ENCODE peak calls at places on chromosomes 7 and 10, in six cellular contexts. Z is GM12892, X is GM12891, N is IMR-90, A is suprapubic skin, F is spleen. U is an unnamed sample.

GRCh38 chr10:3173173-3173878 is 744 bp upstream of the PITRM1 start:
- DNase-seq in N (no peak), Z (peak), A (peak), X (peak), F (peak), U (peak)

GRCh38 chr10:4278161-4278560 is 493.2 kb upstream of the KLF6 start:
- DNase-seq in N (no peak), Z (no peak), A (no peak), X (no peak), F (no peak), U (no peak)

GRCh38 chr10:57675125-57675524 is 592.6 kb downstream of the IPMK start:
- DNase-seq in F (no peak), X (no peak), Z (no peak), N (no peak), A (no peak), U (no peak)

GRCh38 chr10:18658301-18658991 is 785 bp upstream of the ARL5B start:
- DNase-seq in N (peak), F (peak), A (no peak), Z (no peak), X (no peak), U (no peak)

GRCh38 chr7:85829817-85830432 is 643.1 kb upstream of the SEMA3D start:
- DNase-seq in N (peak), F (no peak), Z (no peak), X (no peak), A (no peak), U (no peak)

GRCh38 chr10:91349381-91349780 is 60.8 kb upstream of the HECTD2 start:
- DNase-seq in Z (no peak), X (no peak), F (no peak), N (peak), A (no peak), U (no peak)

GRCh38 chr7:149669121-149669818 is 104.1 kb downstream of the ZNF467 start:
- DNase-seq in A (no peak), F (no peak), X (no peak), N (peak), Z (no peak), U (no peak)

GRCh38 chr7:100577507-100577906 is 3.8 kb upstream of the SAP25 start:
- DNase-seq in F (peak), X (no peak), N (no peak), Z (no peak), A (no peak), U (no peak)

GRCh38 chr7:101553018-101553770 is 75.9 kb downstream of the MYL10 start:
- DNase-seq in X (no peak), A (peak), N (no peak), F (peak), Z (no peak), U (peak)

GRCh38 chr10:48511855-48512191 is 93.0 kb downstream of the ARHGAP22 start:
- DNase-seq in F (peak), X (no peak), A (no peak), N (no peak), Z (no peak), U (peak)

GRCh38 chr7:152336754-152337368 is 98.9 kb downstream of the KMT2C start:
- DNase-seq in F (no peak), N (peak), X (no peak), A (no peak), Z (no peak), U (peak)

GRCh38 chr7:124051978-124052377 is 19.1 kb upstream of the TMEM229A start:
- DNase-seq in N (no peak), A (no peak), X (no peak), Z (no peak), F (no peak), U (no peak)

GRCh38 chr10:132575320-132576201 is 38.0 kb downstream of the INPP5A start:
- DNase-seq in Z (no peak), A (no peak), F (no peak), N (peak), X (peak), U (peak)

GRCh38 chr7:34143397-34143796 is 238.1 kb downstream of the BMPER start:
- DNase-seq in X (no peak), Z (no peak), A (no peak), F (no peak), N (peak), U (no peak)

GRCh38 chr7:119090851-119091250 is 866.3 kb downstream of the ANKRD7 start:
- DNase-seq in Z (no peak), F (no peak), N (no peak), A (no peak), X (no peak), U (no peak)

GRCh38 chr7:76515999-76516443 is 5.7 kb downstream of the UPK3B start:
- DNase-seq in A (no peak), F (no peak), X (peak), Z (peak), N (peak), U (peak)

GRCh38 chr10:26890956-26891355 is 30.2 kb upstream of the ABI1 start:
- DNase-seq in N (peak), A (no peak), F (no peak), Z (no peak), X (peak), U (peak)

GRCh38 chr10:86733260-86733671 is 23.2 kb upstream of the BMPR1A start:
- DNase-seq in X (no peak), Z (no peak), N (peak), F (no peak), A (no peak), U (no peak)

GRCh38 chr7:65907501-65908198 is 34.8 kb downstream of the VKORC1L1 start:
- DNase-seq in X (no peak), A (no peak), Z (no peak), N (no peak), F (no peak), U (no peak)

GRCh38 chr7:134435161-134435920 is 23.6 kb downstream of the AKR1B1 start:
- DNase-seq in A (no peak), N (peak), X (no peak), F (no peak), Z (no peak), U (no peak)

GRCh38 chr7:51123322-51124021 is 193.1 kb downstream of the COBL start:
- DNase-seq in A (no peak), N (peak), F (no peak), X (no peak), Z (no peak), U (no peak)

GRCh38 chr10:99658622-99659030 is 683 bp upstream of the ENTPD7 start:
- DNase-seq in A (no peak), F (peak), Z (no peak), X (no peak), N (peak), U (peak)

GRCh38 chr7:17608114-17608833 is 309.8 kb downstream of the AHR start:
- DNase-seq in Z (no peak), N (peak), A (no peak), X (no peak), F (no peak), U (no peak)

GRCh38 chr7:108570146-108570755 is 577 bp downstream of the DNAJB9 start:
- DNase-seq in N (peak), F (no peak), X (peak), Z (no peak), A (peak), U (peak)

GRCh38 chr7:112421666-112422486 is 28.4 kb upstream of the IFRD1 start:
- DNase-seq in N (no peak), A (no peak), Z (no peak), X (no peak), F (no peak), U (no peak)

GRCh38 chr10:26157734-26158133 is 58.8 kb upstream of the GAD2 start:
- DNase-seq in X (no peak), A (no peak), N (no peak), F (no peak), Z (no peak), U (no peak)

GRCh38 chr7:117322741-117323584 is at the start of gene WNT2:
- DNase-seq in Z (no peak), F (no peak), A (no peak), X (no peak), N (peak), U (no peak)

GRCh38 chr7:74388880-74389415 is 64.8 kb upstream of the GTF2IRD1 start:
- DNase-seq in A (no peak), Z (no peak), F (no peak), X (no peak), N (no peak), U (no peak)

GRCh38 chr10:70459061-70459770 is 17.7 kb upstream of the NODAL start:
- DNase-seq in N (no peak), Z (no peak), F (no peak), A (no peak), X (no peak), U (no peak)

GRCh38 chr10:66187096-66187733 is 738.6 kb upstream of the LRRTM3 start:
- DNase-seq in F (no peak), A (no peak), Z (no peak), N (no peak), X (no peak), U (no peak)

GRCh38 chr7:22934473-22935065 is 79.4 kb downstream of the HYCC1 start:
- DNase-seq in N (peak), F (no peak), A (no peak), X (no peak), Z (no peak), U (no peak)

DNA sequence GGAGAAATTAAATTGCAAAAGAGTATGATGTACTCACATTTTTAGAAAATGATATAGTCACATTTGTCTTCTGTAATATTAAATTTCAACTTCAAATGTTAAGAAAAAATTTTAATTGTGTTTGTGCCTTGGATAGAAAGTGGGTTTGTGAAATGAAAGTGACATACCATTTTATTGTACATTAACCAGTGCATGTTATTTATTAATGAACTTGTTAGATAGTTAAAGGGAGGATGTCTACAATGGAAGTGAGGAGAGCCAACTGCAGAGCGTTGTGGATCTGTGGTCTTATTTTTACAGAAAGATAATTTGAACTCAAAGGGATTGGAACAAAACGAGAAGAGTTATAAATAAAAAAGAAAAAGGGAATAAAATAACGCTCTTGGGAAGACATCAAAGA is 291.7 kb downstream of the ARL4A start:
- DNase-seq in N (no peak), A (no peak), X (no peak), Z (no peak), F (no peak), U (no peak)
- TF ChIP-seq POLR2A in N (no peak), A (no peak), X (no peak), Z (no peak), F (no peak), U (no peak)

GRCh38 chr7:5422324-5423271 is 1.0 kb downstream of the TNRC18 start:
- DNase-seq in N (peak), A (no peak), F (peak), X (no peak), Z (no peak), U (no peak)
- TF ChIP-seq POLR2A in N (no peak), A (no peak), F (no peak), X (no peak), Z (no peak), U (no peak)

GRCh38 chr7:79453558-79454324 is at the start of gene MAGI2:
- DNase-seq in X (no peak), F (peak), N (peak), Z (no peak), A (peak), U (peak)
- TF ChIP-seq POLR2A in X (no peak), F (peak), N (peak), Z (no peak), A (peak), U (no peak)

DNA sequence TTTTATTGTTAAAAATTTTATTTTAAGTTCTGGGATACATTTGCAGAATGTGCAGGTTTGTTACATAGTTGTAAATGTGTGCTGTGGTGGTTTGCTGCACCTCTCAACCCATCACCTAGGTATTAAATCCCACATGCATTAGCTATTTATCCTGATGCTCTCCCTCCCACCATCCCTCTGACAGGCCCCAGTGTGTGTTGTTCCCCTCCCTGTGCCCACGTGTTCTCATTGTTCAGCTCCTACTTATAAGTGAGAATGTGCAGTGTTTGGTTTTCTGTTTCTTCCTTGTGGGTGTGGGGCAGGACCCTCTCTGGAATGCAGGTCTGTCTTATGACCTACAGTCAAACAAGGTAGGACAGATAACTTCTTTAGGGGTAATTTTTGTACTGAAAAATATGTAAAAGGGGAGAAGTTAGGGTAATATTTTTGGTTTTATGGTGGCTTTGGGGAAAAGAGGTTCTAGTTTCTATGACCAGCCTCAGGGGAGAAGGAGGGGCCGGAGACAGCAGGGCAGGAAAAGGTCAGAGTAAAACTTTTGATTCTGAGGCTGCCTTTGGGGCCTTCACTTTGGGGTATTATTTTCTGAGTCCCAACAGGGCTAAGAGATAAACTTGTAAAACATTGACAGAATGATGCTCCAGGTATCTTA is 354.6 kb downstream of the ABCA13 start:
- DNase-seq in A (no peak), N (no peak), Z (no peak), F (no peak), X (no peak), U (no peak)
- TF ChIP-seq POLR2A in A (no peak), N (no peak), Z (no peak), F (no peak), X (no peak), U (no peak)

GRCh38 chr10:122021421-122021820 is 32.5 kb downstream of the TACC2 start:
- DNase-seq in N (peak), Z (no peak), F (no peak), A (no peak), X (no peak), U (no peak)

GRCh38 chr10:122020202-122020601 is 31.2 kb downstream of the TACC2 start:
- DNase-seq in Z (no peak), N (no peak), A (no peak), F (no peak), X (no peak), U (no peak)

GRCh38 chr10:122021828-122022227 is 32.9 kb downstream of the TACC2 start:
- DNase-seq in X (no peak), N (no peak), F (no peak), A (no peak), Z (no peak), U (no peak)

GRCh38 chr10:122018951-122019413 is 30.0 kb downstream of the TACC2 start:
- DNase-seq in X (no peak), F (no peak), N (no peak), A (no peak), Z (no peak), U (peak)

GRCh38 chr10:122019414-122019975 is 30.5 kb downstream of the TACC2 start:
- DNase-seq in Z (no peak), F (no peak), N (no peak), X (no peak), A (peak), U (peak)
- TF ChIP-seq POLR2A in Z (no peak), F (no peak), N (no peak), X (no peak), A (no peak), U (peak)

DNA sequence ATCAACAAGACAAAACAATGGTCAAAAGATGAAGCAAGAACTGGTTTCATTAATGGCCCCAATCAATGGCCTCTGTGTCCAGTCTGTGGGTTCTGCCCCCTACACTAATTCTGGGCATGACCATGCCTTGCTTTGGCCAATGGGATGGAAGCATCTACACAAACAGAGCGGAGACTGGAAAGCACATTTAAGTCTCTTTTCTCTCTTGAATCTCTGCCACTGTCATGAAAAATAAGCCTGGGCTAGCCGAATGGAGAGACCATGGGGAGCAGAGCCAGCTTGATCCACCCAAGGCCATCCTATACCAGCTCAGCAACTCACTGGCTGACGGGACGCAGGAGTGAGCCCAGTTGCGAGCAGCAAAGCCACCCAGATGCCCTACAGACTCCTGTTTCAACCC is 30.9 kb downstream of the ANKRD16 start:
- DNase-seq in F (no peak), N (no peak), A (no peak), Z (no peak), X (no peak), U (no peak)
- TF ChIP-seq POLR2A in F (no peak), N (no peak), A (no peak), Z (no peak), X (no peak), U (no peak)

GRCh38 chr7:99504603-99505323 is at the start of gene ZKSCAN5:
- DNase-seq in X (peak), Z (peak), N (peak), F (peak), A (peak), U (peak)
- TF ChIP-seq POLR2A in X (peak), Z (peak), N (peak), F (peak), A (peak), U (peak)

GRCh38 chr10:101353692-101354583 is at the start of gene BTRC:
- DNase-seq in A (peak), X (peak), F (peak), Z (peak), N (peak), U (peak)
- TF ChIP-seq POLR2A in A (peak), X (peak), F (peak), Z (peak), N (peak), U (peak)

GRCh38 chr10:80409121-80409520 is 770 bp downstream of the PRXL2A start:
- DNase-seq in F (no peak), Z (no peak), A (peak), N (no peak), X (no peak), U (no peak)

GRCh38 chr10:80410122-80410521 is 1.8 kb downstream of the PRXL2A start:
- DNase-seq in N (no peak), Z (no peak), X (no peak), F (no peak), A (peak), U (peak)

GRCh38 chr10:80406249-80406648 is 2.1 kb upstream of the PRXL2A start:
- DNase-seq in Z (no peak), F (no peak), N (no peak), X (no peak), A (no peak), U (no peak)

GRCh38 chr10:80407836-80408197 is 534 bp upstream of the PRXL2A start:
- DNase-seq in Z (no peak), A (peak), X (peak), N (no peak), F (peak), U (peak)

DNA sequence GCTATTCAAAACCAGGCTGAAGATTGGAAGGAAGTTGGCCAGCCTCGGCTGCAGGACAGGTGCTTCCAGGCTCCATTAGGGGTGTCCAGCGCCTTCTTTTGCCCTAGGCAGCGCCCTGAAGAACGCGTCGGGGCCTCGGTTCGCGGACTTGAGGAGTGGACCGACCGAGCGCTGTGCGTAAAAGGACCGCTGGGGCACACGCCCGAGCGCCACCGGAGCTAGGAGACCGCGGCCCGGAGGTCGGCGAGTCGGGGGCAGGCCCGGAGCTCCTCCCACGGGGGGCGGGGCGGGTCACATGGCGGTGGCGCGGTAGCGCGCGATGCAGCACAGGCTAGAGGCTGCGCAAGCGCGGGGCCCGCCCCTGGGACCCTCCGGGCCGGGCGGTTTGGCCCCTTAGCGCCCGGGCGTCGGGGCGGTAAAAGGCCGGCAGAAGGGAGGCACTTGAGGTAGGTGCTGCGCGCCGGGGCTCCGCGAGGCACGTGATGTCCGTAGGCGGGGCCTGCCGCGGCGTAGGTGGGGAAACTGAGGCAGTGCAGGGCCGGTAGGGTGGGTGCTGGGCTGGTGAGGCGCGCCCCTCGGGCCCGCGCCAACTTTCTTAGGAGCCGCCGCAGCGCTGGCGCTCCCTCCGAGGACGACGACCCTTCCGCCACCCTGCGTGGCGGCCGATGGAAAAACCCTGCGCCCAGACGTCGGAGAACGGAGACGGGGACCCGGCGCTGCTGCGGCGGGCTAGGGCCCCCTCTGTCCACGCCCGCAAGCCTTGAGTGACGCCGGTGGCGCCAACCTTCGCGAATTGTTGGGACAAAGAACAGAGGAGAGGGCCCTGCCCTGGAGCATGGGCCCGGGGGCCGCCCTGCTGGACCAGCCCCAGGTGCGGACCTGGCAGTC is at the start of gene PRXL2A:
- DNase-seq in N (no peak), Z (peak), X (peak), F (peak), A (peak), U (peak)
- TF ChIP-seq POLR2A in N (no peak), Z (peak), X (no peak), F (no peak), A (no peak), U (peak)

U was measured in Peyer's patch.